ENCODE peak calls at places on chromosome 7, in six cellular contexts. Y is NCI-H1436, H is GM06990, M is SW480, P is fibroblast of the aortic adventitia, K is WTC11. A is an unnamed sample.

GRCh38 chr7:79293655-79294142 is 159.8 kb downstream of the MAGI2 start:
- DNase-seq in M (no peak), P (peak; percentile 63), H (no peak), Y (no peak), K (no peak), A (peak; percentile 74)

GRCh38 chr7:18019562-18019961 is 8.1 kb downstream of the PRPS1L1 start:
- DNase-seq in P (peak; percentile 96), H (no peak), Y (no peak), M (no peak), K (no peak), A (no peak)

GRCh38 chr7:105149827-105150226 is 135.8 kb downstream of the KMT2E start:
- DNase-seq in H (no peak), P (peak; percentile 61), M (peak; percentile 41), K (no peak), Y (no peak), A (no peak)

GRCh38 chr7:8373856-8374255 is 59.6 kb upstream of the NXPH1 start:
- DNase-seq in Y (no peak), H (no peak), M (no peak), P (no peak), K (peak; percentile 19), A (no peak)

GRCh38 chr7:4882169-4882741 is 1.3 kb downstream of the RADIL start:
- DNase-seq in Y (no peak), K (peak; percentile 44), M (no peak), H (no peak), P (peak; percentile 87), A (no peak)

GRCh38 chr7:70829221-70830059 is 302.5 kb upstream of the GALNT17 start:
- DNase-seq in H (peak; percentile 45), P (peak; percentile 61), M (peak; percentile 63), K (peak; percentile 91), Y (peak; percentile 32), A (peak; percentile 26)

GRCh38 chr7:28378574-28379149 is 33.7 kb upstream of the CREB5 start:
- DNase-seq in P (no peak), Y (no peak), H (no peak), K (no peak), M (no peak), A (no peak)

GRCh38 chr7:1675036-1675671 is 5.1 kb downstream of the ELFN1 start:
- DNase-seq in M (no peak), Y (no peak), H (no peak), K (no peak), P (no peak), A (no peak)

GRCh38 chr7:137846588-137847417 is at the start of gene DGKI:
- DNase-seq in P (no peak), Y (peak; percentile 56), H (peak; percentile 27), K (peak; percentile 58), M (no peak), A (no peak)

GRCh38 chr7:117902314-117902889 is 29.2 kb upstream of the CTTNBP2 start:
- DNase-seq in K (no peak), Y (no peak), H (no peak), P (no peak), M (no peak), A (no peak)

GRCh38 chr7:3965794-3966395 is 664.8 kb downstream of the SDK1 start:
- DNase-seq in M (no peak), K (no peak), P (no peak), Y (no peak), H (no peak), A (no peak)

GRCh38 chr7:29207023-29207422 is 12.4 kb downstream of the CHN2 start:
- DNase-seq in H (no peak), M (no peak), Y (no peak), P (no peak), K (no peak), A (no peak)

GRCh38 chr7:50265968-50266694 is 38.4 kb upstream of the IKZF1 start:
- DNase-seq in K (no peak), M (no peak), P (no peak), Y (no peak), H (no peak), A (no peak)

GRCh38 chr7:24920702-24921679 is 59.0 kb downstream of the OSBPL3 start:
- DNase-seq in P (peak; percentile 56), Y (no peak), K (no peak), H (no peak), M (no peak), A (no peak)

GRCh38 chr7:2116086-2116810 is 116.5 kb downstream of the MAD1L1 start:
- DNase-seq in H (no peak), M (no peak), Y (no peak), K (no peak), P (no peak), A (peak; percentile 94)

GRCh38 chr7:76233538-76234281 is 32.0 kb downstream of the SRRM3 start:
- DNase-seq in Y (no peak), P (peak; percentile 16), K (peak; percentile 27), M (no peak), H (no peak), A (no peak)

GRCh38 chr7:30974605-30975256 is 11.0 kb downstream of the GHRHR start:
- DNase-seq in Y (peak; percentile 12), K (peak; percentile 82), P (peak; percentile 61), H (peak; percentile 69), M (peak; percentile 76), A (no peak)

GRCh38 chr7:120988591-120989299 is at the start of gene CPED1:
- DNase-seq in P (peak; percentile 95), H (peak; percentile 37), M (peak; percentile 44), Y (no peak), K (peak; percentile 67), A (peak; percentile 7)

GRCh38 chr7:157503229-157503628 is 166.4 kb downstream of the DNAJB6 start:
- DNase-seq in P (no peak), K (no peak), H (no peak), M (no peak), Y (no peak), A (no peak)

GRCh38 chr7:100584046-100584676 is 1.8 kb downstream of the LRCH4 start:
- DNase-seq in K (no peak), M (no peak), P (no peak), Y (no peak), H (no peak), A (no peak)

GRCh38 chr7:85287126-85287825 is 100.4 kb upstream of the SEMA3D start:
- DNase-seq in H (no peak), K (no peak), Y (no peak), M (no peak), P (peak; percentile 36), A (no peak)

GRCh38 chr7:106358103-106358663 is 73.4 kb upstream of the NAMPT start:
- DNase-seq in K (no peak), M (no peak), P (peak; percentile 90), H (no peak), Y (no peak), A (no peak)

A was measured in SHP77.